ENCODE peak calls at places on chromosome 22, in seven cellular contexts. V, Q, Y, K, U, D and J are unnamed samples.

GRCh38 chr22:48300877-48301276 is 1526.8 kb downstream of the BRD1 start:
- DNase-seq in V (no peak), Q (no peak), Y (no peak), K (no peak), U (no peak), D (no peak), J (no peak)

GRCh38 chr22:24580276-24580675 is 12.6 kb downstream of the LRRC75B start:
- DNase-seq in V (no peak), Q (peak; percentile 97), Y (no peak), K (no peak), U (peak; percentile 79), D (no peak), J (peak; percentile 42)

GRCh38 chr22:38080847-38081635 is 2.9 kb downstream of the SLC16A8 start:
- DNase-seq in V (no peak), Q (no peak), Y (no peak), K (no peak), U (peak; percentile 60), D (no peak), J (no peak)

GRCh38 chr22:27445876-27446275 is 355.7 kb downstream of the MN1 start:
- DNase-seq in V (no peak), Q (no peak), Y (no peak), K (no peak), U (no peak), D (no peak), J (no peak)

GRCh38 chr22:19180740-19181410 is 2.3 kb upstream of the SLC25A1 start:
- DNase-seq in V (no peak), Q (no peak), Y (no peak), K (no peak), U (no peak), D (no peak), J (no peak)

GRCh38 chr22:33389927-33390326 is 331.7 kb upstream of the SYN3 start:
- DNase-seq in V (no peak), Q (no peak), Y (no peak), K (no peak), U (peak; percentile 9), D (no peak), J (no peak)

GRCh38 chr22:19275919-19276600 is 15.5 kb downstream of the CLTCL1 start:
- DNase-seq in V (no peak), Q (no peak), Y (no peak), K (no peak), U (no peak), D (no peak), J (no peak)

GRCh38 chr22:29312218-29313125 is 3.0 kb downstream of the RASL10A start:
- DNase-seq in V (no peak), Q (no peak), Y (no peak), K (no peak), U (no peak), D (no peak), J (no peak)

GRCh38 chr22:47374273-47374771 is 611.9 kb downstream of the TBC1D22A start:
- DNase-seq in V (no peak), Q (no peak), Y (no peak), K (no peak), U (no peak), D (no peak), J (no peak)

GRCh38 chr22:45692549-45692948 is 20.9 kb downstream of the ATXN10 start:
- DNase-seq in V (no peak), Q (no peak), Y (no peak), K (no peak), U (peak; percentile 57), D (no peak), J (no peak)

GRCh38 chr22:50734343-50734771 is 3.6 kb upstream of the ACR start:
- DNase-seq in V (no peak), Q (no peak), Y (no peak), K (no peak), U (no peak), D (no peak), J (no peak)

GRCh38 chr22:49964493-49965290 is 4.1 kb downstream of the PIM3 start:
- DNase-seq in V (no peak), Q (no peak), Y (no peak), K (no peak), U (no peak), D (no peak), J (no peak)

GRCh38 chr22:19178065-19178658 is 374 bp downstream of the SLC25A1 start:
- DNase-seq in V (peak; percentile 13), Q (peak; percentile 8), Y (no peak), K (no peak), U (no peak), D (no peak), J (no peak)

GRCh38 chr22:30094804-30095203 is 14.5 kb downstream of the HORMAD2 start:
- DNase-seq in V (no peak), Q (no peak), Y (no peak), K (no peak), U (no peak), D (no peak), J (no peak)

GRCh38 chr22:26364066-26365015 is 64.7 kb upstream of the ASPHD2 start:
- DNase-seq in V (peak; percentile 36), Q (peak; percentile 68), Y (peak; percentile 27), K (peak; percentile 65), U (peak; percentile 87), D (peak; percentile 58), J (peak; percentile 39)

DNA sequence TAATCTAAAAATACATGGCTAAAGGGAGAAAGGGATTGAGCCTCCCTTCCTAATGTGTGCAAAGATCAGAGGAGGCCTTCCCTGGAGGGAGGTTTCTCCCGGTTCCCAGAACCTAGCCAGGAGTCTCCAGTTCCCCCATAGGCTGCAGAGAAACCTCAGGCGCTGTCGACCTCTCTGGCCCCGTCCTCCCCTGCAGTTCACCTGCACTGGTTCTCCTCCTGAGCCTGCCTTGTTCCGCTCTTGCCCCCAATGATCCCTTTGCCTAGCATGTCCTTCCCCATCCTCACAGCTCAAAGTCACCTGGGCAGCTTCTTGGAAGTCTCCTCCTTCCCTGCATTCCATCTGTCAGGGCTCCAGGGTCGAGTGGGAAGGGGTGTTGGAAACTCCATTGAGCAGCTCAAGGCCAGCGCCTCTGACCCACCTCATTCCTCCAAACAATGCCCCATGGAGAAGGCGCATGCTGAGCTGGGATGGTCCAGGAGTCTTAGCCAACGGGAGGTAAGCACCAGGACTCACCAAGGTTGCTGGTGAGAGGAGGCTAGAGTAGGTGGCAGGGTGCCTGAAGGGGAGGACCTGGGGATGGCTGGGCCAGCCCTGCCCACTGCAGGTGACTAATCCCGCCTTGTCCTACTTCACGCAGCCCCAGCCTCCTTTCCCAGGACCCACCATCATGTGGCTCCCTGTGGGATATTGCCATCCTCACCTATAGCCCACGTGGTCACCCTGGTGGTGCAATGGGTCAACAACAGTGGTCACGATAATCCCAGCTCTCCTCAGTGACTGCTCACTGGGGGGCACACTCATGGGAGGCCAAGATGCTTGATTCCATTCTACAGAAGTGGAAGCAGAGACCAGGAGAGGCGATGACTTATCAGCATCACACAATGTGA is 15.4 kb downstream of the RSPH14 start:
- DNase-seq in V (no peak), Q (no peak), Y (no peak), K (no peak), U (no peak), D (no peak), J (no peak)
- TF ChIP-seq CTCF in V (no peak), Q (no peak), Y (peak; percentile 4), K (no peak), U (no peak), D (no peak), J (no peak)

GRCh38 chr22:20524004-20524481 is 16.6 kb downstream of the MED15 start:
- DNase-seq in V (no peak), Q (peak; percentile 36), Y (peak; percentile 68), K (no peak), U (no peak), D (no peak), J (no peak)

GRCh38 chr22:20525048-20525447 is 17.6 kb downstream of the MED15 start:
- DNase-seq in V (no peak), Q (no peak), Y (no peak), K (no peak), U (no peak), D (no peak), J (no peak)

GRCh38 chr22:20526305-20526627 is 18.9 kb downstream of the MED15 start:
- DNase-seq in V (no peak), Q (no peak), Y (no peak), K (no peak), U (no peak), D (no peak), J (no peak)

GRCh38 chr22:20528405-20528978 is 21.1 kb downstream of the MED15 start:
- DNase-seq in V (no peak), Q (no peak), Y (no peak), K (no peak), U (no peak), D (no peak), J (no peak)

DNA sequence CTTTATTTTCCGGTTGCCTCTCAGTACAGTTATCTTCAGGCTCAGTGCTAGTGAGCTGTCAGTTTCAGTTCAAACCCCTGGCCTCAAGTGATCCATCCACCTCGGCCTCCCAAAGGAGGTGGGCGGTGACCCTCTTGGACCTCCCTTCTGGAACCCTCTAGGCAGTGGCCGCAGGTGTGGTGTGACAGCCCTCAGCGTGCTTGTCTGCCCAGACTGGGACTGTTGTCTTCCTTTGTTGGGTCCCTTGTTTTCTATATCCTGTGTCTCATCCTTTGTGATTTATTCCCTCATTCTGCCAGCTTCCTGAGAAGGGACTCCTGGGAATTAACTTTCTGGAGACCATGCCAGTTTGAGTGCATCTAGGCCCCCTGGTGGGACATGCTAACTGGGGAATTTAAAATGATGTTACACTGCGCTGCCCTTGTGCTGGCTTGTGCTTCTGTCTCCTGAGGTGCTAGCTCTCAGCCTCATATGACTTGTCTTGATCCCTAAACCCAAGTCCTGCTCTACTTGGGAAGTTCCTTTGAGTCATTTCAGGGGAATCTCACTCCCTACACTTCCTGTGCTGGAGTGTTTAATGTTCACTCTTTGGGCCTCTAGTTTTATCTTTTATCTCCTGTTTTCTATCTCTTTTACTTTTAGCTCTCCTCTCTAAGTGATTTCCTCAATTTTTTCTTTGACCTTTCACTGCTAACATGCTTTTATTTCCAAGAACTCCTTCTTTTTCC is 19.4 kb downstream of the MED15 start:
- DNase-seq in V (no peak), Q (peak; percentile 81), Y (no peak), K (no peak), U (peak; percentile 76), D (no peak), J (no peak)
- TF ChIP-seq CTCF in V (no peak), Q (no peak), Y (no peak), K (no peak), U (peak; percentile 22), D (no peak), J (peak; percentile 2)

DNA sequence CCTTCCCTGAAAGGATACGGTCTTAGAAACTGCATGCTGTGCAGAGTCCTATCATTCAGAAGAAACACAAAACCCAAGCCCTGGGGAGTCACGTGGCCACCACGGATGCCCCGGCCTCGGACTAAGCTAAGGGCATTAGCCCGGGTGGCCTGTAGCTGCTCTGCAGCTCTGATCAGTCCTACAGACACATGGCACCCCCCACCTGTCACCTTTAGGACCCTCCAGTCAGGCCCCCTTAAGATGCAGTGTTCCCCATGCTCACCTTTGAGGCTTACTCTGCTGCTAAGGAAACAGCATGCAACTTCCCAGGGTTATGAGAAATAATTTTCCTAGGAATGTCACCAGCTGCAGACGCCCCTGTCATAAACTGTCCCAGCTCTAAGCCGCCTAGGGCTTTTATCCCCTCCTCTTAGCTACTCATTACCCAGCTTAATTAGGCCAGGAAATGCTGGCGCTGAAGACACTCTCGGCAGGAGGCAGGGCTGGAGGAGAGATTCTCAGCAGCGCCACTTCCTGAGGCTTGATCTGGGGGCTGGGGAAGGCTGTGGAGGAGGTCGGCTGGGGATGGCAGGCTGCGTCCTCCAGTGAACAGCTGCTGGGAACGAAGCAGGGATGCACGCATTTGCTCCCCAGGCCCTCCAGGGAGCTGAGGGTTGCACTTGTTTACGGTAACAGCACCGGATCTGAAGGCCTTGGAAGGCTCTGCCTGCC is 47.2 kb upstream of the ADA2 start:
- DNase-seq in V (no peak), Q (no peak), Y (no peak), K (no peak), U (peak; percentile 26), D (no peak), J (no peak)
- TF ChIP-seq CTCF in V (no peak), Q (no peak), Y (no peak), K (no peak), U (no peak), D (no peak), J (no peak)

GRCh38 chr22:18001040-18001893 is 23.1 kb downstream of the MICAL3 start:
- DNase-seq in V (peak; percentile 98), Q (peak; percentile 90), Y (peak; percentile 75), K (peak; percentile 94), U (peak; percentile 99), D (peak; percentile 87), J (peak; percentile 94)
- TF ChIP-seq CTCF in V (peak; percentile 53), Q (peak; percentile 74), Y (peak; percentile 40), K (peak; percentile 41), U (peak; percentile 40), D (peak; percentile 79), J (peak; percentile 39)